ENCODE peak calls at places on chromosomes 11 and 22, in five cellular contexts. X is left ventricle myocardium inferior, C is Panc1, Z is A549, S is heart right ventricle. M is an unnamed sample.

GRCh38 chr22:19756288-19757128 is 4.1 kb upstream of the TBX1 start:
- DNase-seq in Z (peak), C (no peak), X (no peak), S (no peak), M (no peak)

GRCh38 chr11:34599406-34599901 is 21.4 kb upstream of the EHF start:
- DNase-seq in S (no peak), C (no peak), Z (peak), X (no peak), M (peak)

GRCh38 chr11:65404210-65404609 is 17.8 kb downstream of the FRMD8 start:
- DNase-seq in Z (no peak), X (no peak), S (no peak), C (no peak), M (no peak)

GRCh38 chr22:46504586-46504985 is 32.8 kb downstream of the CELSR1 start:
- DNase-seq in S (no peak), Z (no peak), C (no peak), X (no peak), M (no peak)

GRCh38 chr11:67507242-67507890 is 596 bp downstream of the CDK2AP2 start:
- DNase-seq in X (peak), S (peak), Z (peak), C (no peak), M (peak)

GRCh38 chr11:118010738-118011461 is 24.7 kb downstream of the IL10RA start:
- DNase-seq in C (no peak), X (peak), Z (no peak), S (peak), M (no peak)

GRCh38 chr11:65922565-65922964 is 3.3 kb downstream of the DRAP1 start:
- DNase-seq in Z (no peak), C (no peak), S (no peak), X (no peak), M (no peak)

GRCh38 chr11:554824-555499 is 5.6 kb downstream of the LMNTD2 start:
- DNase-seq in Z (peak), S (no peak), X (peak), C (no peak), M (peak)

GRCh38 chr11:20088368-20089260 is 71.7 kb downstream of the DBX1 start:
- DNase-seq in X (no peak), Z (no peak), S (no peak), C (no peak), M (peak)

GRCh38 chr11:4095509-4096230 is 1.1 kb downstream of the RRM1 start:
- DNase-seq in X (no peak), C (no peak), S (no peak), Z (peak), M (peak)

GRCh38 chr11:76087749-76088148 is 118.6 kb downstream of the WNT11 start:
- DNase-seq in Z (no peak), S (no peak), C (no peak), X (no peak), M (no peak)

GRCh38 chr11:87832216-87832615 is 343.0 kb downstream of the RAB38 start:
- DNase-seq in X (no peak), S (no peak), C (no peak), Z (no peak), M (no peak)

GRCh38 chr22:29703595-29704195 is 16.1 kb upstream of the CABP7 start:
- DNase-seq in S (no peak), X (no peak), C (no peak), Z (no peak), M (no peak)

GRCh38 chr22:44358723-44359440 is 46.1 kb upstream of the SHISAL1 start:
- DNase-seq in Z (no peak), C (no peak), S (no peak), X (peak), M (no peak)

GRCh38 chr11:64799925-64800632 is 2.9 kb downstream of the MAP4K2 start:
- DNase-seq in C (no peak), X (no peak), S (no peak), Z (no peak), M (peak)

GRCh38 chr11:116084511-116084910 is 580.3 kb upstream of the CADM1 start:
- DNase-seq in S (no peak), C (no peak), X (no peak), Z (no peak), M (no peak)

GRCh38 chr11:47437746-47438418 is 11.1 kb downstream of the RAPSN start:
- DNase-seq in C (no peak), X (peak), Z (no peak), S (peak), M (no peak)

GRCh38 chr22:26484360-26484706 is 656 bp downstream of the SRRD start:
- DNase-seq in Z (no peak), X (no peak), C (no peak), S (no peak), M (no peak)

GRCh38 chr22:35863432-35863831 is 145.8 kb downstream of the APOL5 start:
- DNase-seq in X (no peak), Z (no peak), C (no peak), S (no peak), M (no peak)

GRCh38 chr11:19849947-19850593 is 137.4 kb downstream of the NAV2 start:
- DNase-seq in C (peak), X (no peak), Z (no peak), S (no peak), M (no peak)

GRCh38 chr22:43862074-43862881 is at the start of gene SULT4A1:
- DNase-seq in S (no peak), C (peak), Z (no peak), X (no peak), M (peak)

GRCh38 chr22:37258810-37259472 is 14.9 kb upstream of the RAC2 start:
- DNase-seq in Z (no peak), S (no peak), X (no peak), C (no peak), M (no peak)

GRCh38 chr11:108538022-108538424 is 39.8 kb upstream of the POGLUT3 start:
- DNase-seq in X (no peak), Z (no peak), S (no peak), C (no peak), M (no peak)

GRCh38 chr11:60916669-60917206 is 2.8 kb downstream of the TMEM109 start:
- DNase-seq in Z (no peak), S (no peak), X (no peak), C (no peak), M (no peak)

GRCh38 chr22:50576070-50576469 is 2.2 kb downstream of the CPT1B start:
- DNase-seq in C (no peak), X (no peak), Z (peak), S (no peak), M (peak)

GRCh38 chr11:11937957-11938356 is 70.5 kb downstream of the DKK3 start:
- DNase-seq in S (no peak), C (peak), Z (no peak), X (no peak), M (no peak)

GRCh38 chr11:10481567-10482349 is 26.7 kb downstream of the AMPD3 start:
- DNase-seq in X (no peak), Z (no peak), S (no peak), C (no peak), M (no peak)

GRCh38 chr11:58898106-58898505 is 41.2 kb upstream of the GLYATL1 start:
- DNase-seq in C (no peak), X (no peak), S (no peak), Z (no peak), M (no peak)

GRCh38 chr11:58902881-58903280 is 36.4 kb upstream of the GLYATL1 start:
- DNase-seq in Z (no peak), X (no peak), S (no peak), C (no peak), M (no peak)

GRCh38 chr11:58905141-58905715 is 34.1 kb upstream of the GLYATL1 start:
- DNase-seq in C (no peak), X (peak), Z (no peak), S (peak), M (peak)

GRCh38 chr11:58905716-58906547 is 33.4 kb upstream of the GLYATL1 start:
- DNase-seq in S (peak), X (peak), C (no peak), Z (peak), M (peak)

DNA sequence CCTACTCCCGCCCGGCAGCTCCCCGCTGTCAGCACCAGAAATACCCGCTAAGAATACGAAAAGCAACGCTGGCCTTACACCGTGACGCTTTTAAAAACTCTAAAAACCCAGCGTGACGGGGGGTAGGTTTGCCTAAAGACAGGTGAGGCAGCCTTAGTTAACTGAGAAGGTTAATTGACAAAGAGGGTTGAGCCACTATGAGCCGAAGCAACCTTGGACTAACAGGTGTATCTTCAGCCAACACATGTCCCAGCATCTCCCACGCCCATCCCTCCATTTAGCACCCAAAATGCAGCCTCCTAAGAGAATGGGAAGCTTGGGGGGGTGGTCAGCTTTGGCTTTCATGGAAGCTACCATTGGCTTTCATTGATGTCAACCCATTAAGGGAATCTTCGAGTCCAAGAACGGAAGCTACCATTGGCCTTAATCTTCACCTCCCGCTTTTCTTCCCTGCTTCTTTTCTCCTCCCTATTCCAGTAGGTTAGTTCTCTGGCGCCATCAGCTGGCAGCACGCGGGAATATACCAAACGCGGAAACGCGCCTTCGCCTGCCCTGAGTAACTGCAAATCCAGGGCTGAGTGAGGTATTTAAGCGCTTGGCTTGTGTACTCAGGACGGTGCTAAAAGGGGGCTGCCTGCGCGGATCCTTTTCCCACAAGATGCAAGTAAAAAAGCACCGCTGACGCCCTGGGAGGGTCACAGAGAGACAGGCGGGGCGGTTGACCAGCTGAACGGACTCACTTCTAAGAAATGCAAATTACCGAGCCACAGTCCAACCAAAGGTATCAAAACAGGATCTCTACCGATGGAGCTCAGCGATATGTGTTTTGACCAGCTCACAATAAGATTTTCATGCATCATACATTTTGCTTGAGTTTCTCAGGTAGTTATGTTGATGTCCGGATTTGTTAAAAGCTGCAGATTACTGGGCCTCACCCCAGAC is 38.5 kb upstream of the GLYATL1 start:
- DNase-seq in X (peak), C (peak), Z (peak), S (peak), M (peak)
- TF ChIP-seq CTCF in X (peak), C (peak), Z (peak), S (peak), M (peak)

GRCh38 chr11:36475192-36475591 is 34.9 kb downstream of the TRAF6 start:
- DNase-seq in Z (no peak), C (no peak), S (no peak), X (no peak), M (peak)
- TF ChIP-seq CTCF in Z (no peak), C (no peak), S (no peak), X (no peak), M (no peak)

DNA sequence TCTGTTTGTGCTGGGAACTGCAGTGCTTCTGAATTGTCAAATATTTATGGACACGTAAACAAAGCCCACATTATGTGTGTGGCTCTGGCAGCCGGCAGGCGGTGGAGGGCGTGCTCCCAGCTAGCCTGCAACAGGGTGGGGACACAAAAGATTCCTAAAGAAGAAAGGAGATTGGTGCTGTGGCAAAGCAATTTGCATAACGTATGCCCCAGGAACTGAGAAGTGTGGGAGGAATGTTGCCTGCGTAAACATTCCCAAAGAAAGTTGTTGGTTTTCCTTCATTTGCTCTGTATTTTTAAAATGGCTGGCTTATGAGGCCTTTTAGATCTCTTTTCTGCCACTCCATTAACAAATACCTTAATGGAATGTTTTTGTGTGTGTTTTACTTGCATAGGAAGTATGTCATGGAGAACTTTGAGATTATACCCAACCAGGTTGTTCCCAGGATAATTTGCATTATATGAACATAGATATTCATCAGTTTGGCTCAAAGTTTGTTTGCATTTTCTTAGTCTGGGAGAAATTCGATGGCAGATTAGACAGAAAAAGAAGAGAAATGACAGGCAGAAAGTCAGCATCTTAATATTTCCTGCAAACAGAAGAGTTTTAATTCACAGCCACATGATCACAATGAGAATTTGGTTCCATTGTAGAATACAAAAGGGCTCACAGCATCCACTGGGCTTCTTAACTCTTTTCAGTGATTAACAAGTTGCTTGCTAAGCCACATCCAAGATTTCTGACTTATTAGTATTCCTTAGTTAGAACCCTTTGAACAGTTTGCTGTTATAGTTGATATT is 41.8 kb upstream of the DLAT start:
- DNase-seq in X (no peak), Z (no peak), S (no peak), C (no peak), M (no peak)
- TF ChIP-seq CTCF in X (no peak), Z (no peak), S (no peak), C (no peak), M (no peak)

DNA sequence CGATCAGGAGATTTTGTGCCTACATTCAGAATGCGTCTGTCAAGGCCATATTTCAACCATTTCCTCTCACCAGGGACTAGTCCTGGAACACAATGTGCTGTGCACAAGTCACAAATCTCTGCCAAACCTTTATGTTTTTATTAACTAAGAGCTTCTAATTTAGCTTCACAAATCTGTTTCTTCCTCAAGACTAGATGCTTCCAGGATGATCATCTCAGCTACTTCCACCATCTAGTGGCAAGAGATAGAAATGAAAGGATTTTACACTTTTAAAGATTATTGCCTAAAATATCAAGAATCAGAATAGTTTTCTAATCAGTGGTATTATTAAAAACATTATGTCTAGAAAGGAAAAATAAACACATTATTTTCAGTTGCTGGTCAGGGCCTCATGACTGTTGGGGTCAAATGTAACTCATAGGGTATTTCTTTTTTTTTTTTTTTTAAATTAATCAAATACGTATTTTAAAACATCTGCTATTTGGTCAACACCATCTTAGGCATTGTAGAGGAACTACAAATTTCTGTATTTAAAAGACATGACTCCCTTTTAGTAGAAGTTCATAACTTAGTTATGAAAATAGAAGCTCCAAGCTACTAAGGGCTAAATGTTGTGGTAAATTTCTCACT is 1102.6 kb downstream of the DLG2 start:
- DNase-seq in S (no peak), C (no peak), X (no peak), Z (peak), M (peak)
- TF ChIP-seq CTCF in S (peak), C (peak), X (peak), Z (peak), M (peak)

GRCh38 chr11:15157181-15157580 is 42.5 kb downstream of the INSC start:
- DNase-seq in C (no peak), Z (no peak), X (no peak), S (no peak), M (peak)

GRCh38 chr11:15161746-15162145 is 47.0 kb downstream of the INSC start:
- DNase-seq in Z (no peak), X (no peak), C (no peak), S (no peak), M (no peak)

GRCh38 chr11:15158351-15159015 is 43.8 kb downstream of the INSC start:
- DNase-seq in C (no peak), X (no peak), Z (no peak), S (no peak), M (peak)

GRCh38 chr11:15157738-15158137 is 43.0 kb downstream of the INSC start:
- DNase-seq in S (no peak), C (no peak), X (no peak), Z (no peak), M (no peak)

DNA sequence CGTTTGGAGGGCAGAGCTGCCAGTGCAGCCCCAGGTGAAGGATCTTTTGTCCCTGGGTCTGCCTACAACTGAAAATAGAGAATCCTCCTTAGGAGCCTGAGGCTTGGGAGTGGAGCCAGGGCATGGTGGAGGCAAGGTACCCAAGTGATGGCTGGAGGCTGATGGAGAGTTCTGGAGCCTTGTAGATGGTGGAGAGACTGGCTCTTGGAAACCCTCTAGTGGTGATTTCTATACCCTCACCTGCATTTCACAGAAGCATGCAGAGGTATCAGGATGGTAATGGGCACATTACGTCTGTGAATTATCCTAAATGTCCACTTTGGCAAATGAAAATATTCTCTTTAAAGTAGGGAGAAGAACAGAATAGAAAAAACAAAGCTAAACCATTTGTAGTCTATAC is 44.4 kb downstream of the INSC start:
- DNase-seq in C (peak), X (no peak), S (no peak), Z (peak), M (peak)
- TF ChIP-seq CTCF in C (peak), X (peak), S (peak), Z (peak), M (peak)

DNA sequence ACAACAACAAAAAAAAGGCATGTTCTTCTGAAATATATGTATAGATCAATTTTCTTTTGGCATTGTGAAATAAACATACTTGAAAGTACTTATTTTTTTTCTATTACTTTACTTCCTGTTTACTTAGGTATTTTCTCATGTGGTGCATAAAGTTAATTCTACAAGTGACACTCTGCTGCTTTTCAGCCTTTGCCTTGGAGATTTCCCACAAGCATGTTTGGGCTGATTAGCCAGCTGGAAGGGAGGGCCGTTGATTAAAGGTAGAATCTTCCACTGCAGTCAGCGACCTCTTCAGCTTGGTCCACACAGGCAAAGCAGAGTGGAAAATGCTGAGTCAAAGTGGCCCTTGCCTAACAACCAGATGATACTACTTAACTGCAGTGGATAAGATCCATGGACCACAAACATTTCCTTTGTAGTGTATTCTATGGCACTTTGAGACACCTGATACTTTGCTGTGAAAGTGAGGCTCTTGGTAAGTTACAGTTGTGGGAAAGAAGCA is 176.0 kb downstream of the ARHGAP42 start:
- DNase-seq in S (peak), C (no peak), X (no peak), Z (no peak), M (peak)
- TF ChIP-seq CTCF in S (no peak), C (no peak), X (no peak), Z (no peak), M (no peak)

GRCh38 chr22:40001800-40002577 is 7.2 kb downstream of the FAM83F start:
- DNase-seq in X (no peak), Z (no peak), S (no peak), C (no peak), M (no peak)
- TF ChIP-seq CTCF in X (no peak), Z (no peak), S (no peak), C (no peak), M (no peak)